ENCODE peak calls at places on chromosomes 11 and 22, in five cellular contexts. One of them, this sample, is unnamed. For H3K9me3 and H3K4me1, the result is how much of the 10 kb centered on the place peaks cover.

GRCh38 chr11:28146123-28146751 is 38.0 kb downstream of the METTL15 start:
- DNase-seq in tibial artery: no peak
- DNase-seq in tibial nerve: no peak
- DNase-seq in SK-N-SH: no peak
- DNase-seq in lower lobe of right lung: no peak
- DNase-seq in this sample: no peak

GRCh38 chr11:119065369-119065768 is 2.2 kb upstream of the VPS11 start:
- DNase-seq in tibial artery: no peak
- DNase-seq in tibial nerve: no peak
- DNase-seq in SK-N-SH: peak
- DNase-seq in lower lobe of right lung: no peak
- DNase-seq in this sample: peak

GRCh38 chr22:41028841-41029240 is 63.6 kb upstream of the EP300 start:
- DNase-seq in lower lobe of right lung: no peak
- DNase-seq in tibial nerve: no peak
- DNase-seq in SK-N-SH: no peak
- DNase-seq in tibial artery: no peak
- DNase-seq in this sample: no peak

GRCh38 chr11:92340839-92341238 is 116.2 kb downstream of the FAT3 start:
- DNase-seq in lower lobe of right lung: no peak
- DNase-seq in tibial artery: no peak
- DNase-seq in tibial nerve: no peak
- DNase-seq in SK-N-SH: peak
- DNase-seq in this sample: no peak

GRCh38 chr11:35272391-35272821 is 133.4 kb downstream of the CD44 start:
- DNase-seq in lower lobe of right lung: no peak
- DNase-seq in tibial artery: no peak
- DNase-seq in tibial nerve: no peak
- DNase-seq in SK-N-SH: no peak
- DNase-seq in this sample: no peak

GRCh38 chr22:22721681-22722309 is 77.4 kb downstream of the GGTLC2 start:
- DNase-seq in lower lobe of right lung: peak
- DNase-seq in tibial artery: no peak
- DNase-seq in tibial nerve: no peak
- DNase-seq in SK-N-SH: no peak
- DNase-seq in this sample: no peak

GRCh38 chr11:71252782-71253730 is 679 bp upstream of the SHANK2 start:
- DNase-seq in tibial nerve: no peak
- DNase-seq in lower lobe of right lung: peak
- DNase-seq in tibial artery: no peak
- DNase-seq in SK-N-SH: no peak
- DNase-seq in this sample: no peak

GRCh38 chr11:71420455-71421241 is 27.5 kb downstream of the DHCR7 start:
- DNase-seq in SK-N-SH: peak
- DNase-seq in lower lobe of right lung: no peak
- DNase-seq in tibial nerve: no peak
- DNase-seq in tibial artery: no peak
- DNase-seq in this sample: no peak

GRCh38 chr11:783581-784015 is 6.3 kb downstream of the CEND1 start:
- DNase-seq in lower lobe of right lung: peak
- DNase-seq in SK-N-SH: peak
- DNase-seq in tibial nerve: peak
- DNase-seq in tibial artery: peak
- DNase-seq in this sample: no peak

GRCh38 chr11:70498976-70499801 is 100.9 kb downstream of the CTTN start:
- DNase-seq in tibial nerve: no peak
- DNase-seq in tibial artery: no peak
- DNase-seq in SK-N-SH: no peak
- DNase-seq in lower lobe of right lung: peak
- DNase-seq in this sample: no peak

GRCh38 chr11:73478737-73479347 is 102.6 kb downstream of the RELT start:
- DNase-seq in tibial artery: no peak
- DNase-seq in tibial nerve: no peak
- DNase-seq in SK-N-SH: peak
- DNase-seq in lower lobe of right lung: no peak
- DNase-seq in this sample: no peak

GRCh38 chr11:92272651-92273050 is 48.0 kb downstream of the FAT3 start:
- DNase-seq in lower lobe of right lung: no peak
- DNase-seq in tibial artery: no peak
- DNase-seq in SK-N-SH: no peak
- DNase-seq in tibial nerve: no peak
- DNase-seq in this sample: no peak

GRCh38 chr22:27157090-27157489 is 499.7 kb downstream of the MIAT start:
- DNase-seq in tibial nerve: no peak
- DNase-seq in tibial artery: no peak
- DNase-seq in SK-N-SH: no peak
- DNase-seq in lower lobe of right lung: no peak
- DNase-seq in this sample: no peak

GRCh38 chr22:31719850-31720471 is 30.0 kb downstream of the PRR14L start:
- DNase-seq in SK-N-SH: no peak
- DNase-seq in tibial artery: no peak
- DNase-seq in tibial nerve: no peak
- DNase-seq in lower lobe of right lung: no peak
- DNase-seq in this sample: no peak

DNA sequence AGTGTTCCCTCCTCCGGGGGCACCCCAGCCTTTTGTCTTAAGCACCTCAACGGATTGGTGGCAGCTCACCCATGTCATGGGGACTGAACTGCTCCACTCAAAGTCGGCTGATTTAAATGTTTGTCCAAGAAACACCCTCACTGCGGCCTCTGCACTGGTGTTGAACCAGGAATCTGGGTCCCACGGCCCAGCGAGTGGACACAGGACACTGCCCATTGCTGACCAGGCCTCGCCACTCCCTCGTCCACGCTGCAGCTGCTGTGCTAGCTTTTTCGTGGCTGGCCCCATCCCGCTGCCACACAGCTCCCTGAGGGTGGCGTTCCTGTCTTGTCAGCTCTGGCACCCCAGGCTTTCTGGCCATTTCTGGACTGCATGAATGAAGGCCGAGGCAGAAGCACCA is 646.2 kb downstream of the BRD1 start:
- DNase-seq in SK-N-SH: no peak
- DNase-seq in lower lobe of right lung: peak
- DNase-seq in tibial artery: no peak
- DNase-seq in tibial nerve: no peak
- DNase-seq in this sample: no peak
- H3K9me3 ChIP-seq in SK-N-SH: under half
- H3K9me3 ChIP-seq in lower lobe of right lung: under half
- H3K9me3 ChIP-seq in tibial artery: under half
- H3K9me3 ChIP-seq in tibial nerve: under half
- H3K9me3 ChIP-seq in this sample: under half

DNA sequence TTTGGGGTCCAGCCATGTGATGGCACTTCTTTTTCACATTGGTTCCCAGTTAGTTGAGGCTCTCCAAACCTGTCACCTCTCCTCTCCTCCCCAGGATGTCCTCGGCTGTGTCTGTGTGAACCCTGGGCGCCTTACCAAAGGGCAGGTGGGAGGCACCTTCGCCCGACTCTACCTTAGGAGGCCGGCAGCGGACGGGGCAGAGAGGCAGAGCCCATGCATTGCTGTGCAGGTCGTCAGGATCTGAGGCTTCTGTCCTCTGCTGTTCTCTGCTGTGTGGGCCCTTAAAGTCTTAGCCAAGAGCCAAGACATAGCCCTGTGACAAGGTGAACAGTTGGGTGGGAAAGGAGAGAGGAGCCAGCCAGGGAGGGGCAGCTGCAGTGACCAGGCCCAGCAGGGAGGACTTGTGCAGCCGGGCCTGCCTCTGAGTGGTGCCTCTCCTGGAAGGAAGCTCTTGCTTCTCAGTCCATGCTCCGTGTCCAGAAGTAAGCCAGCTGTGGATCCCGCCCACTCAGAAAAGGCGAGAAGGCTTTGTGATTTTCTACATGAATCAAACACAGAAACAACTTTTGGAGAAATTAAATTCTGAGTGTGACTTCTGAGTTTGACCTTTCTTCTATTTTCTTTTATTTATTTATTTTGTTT is 17.5 kb upstream of the CDC42EP2 start:
- DNase-seq in SK-N-SH: no peak
- DNase-seq in lower lobe of right lung: no peak
- DNase-seq in tibial artery: no peak
- DNase-seq in tibial nerve: no peak
- DNase-seq in this sample: no peak
- H3K4me1 ChIP-seq in SK-N-SH: under half
- H3K4me1 ChIP-seq in lower lobe of right lung: half or more
- H3K4me1 ChIP-seq in tibial artery: under half
- H3K4me1 ChIP-seq in tibial nerve: under half
- H3K4me1 ChIP-seq in this sample: under half

DNA sequence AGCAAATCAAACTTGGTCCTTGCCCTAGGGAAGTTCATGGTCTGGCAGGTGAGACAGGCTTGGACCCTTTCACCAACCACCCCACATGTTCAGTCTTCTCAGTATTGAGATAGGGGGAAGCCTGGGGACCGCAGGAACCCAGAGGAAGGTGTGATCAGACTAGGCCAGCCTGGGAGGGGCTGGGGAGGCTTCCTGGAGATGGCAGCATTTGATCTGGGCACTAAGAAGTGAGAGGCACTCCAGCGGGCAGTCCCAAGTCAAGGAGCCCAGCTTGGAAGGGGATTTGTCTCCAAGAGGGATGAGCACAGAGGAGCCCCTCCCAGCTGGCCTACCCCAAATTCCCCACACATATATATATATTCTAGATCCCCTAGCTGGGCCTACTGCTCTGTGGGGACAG is 5.4 kb downstream of the LRRC32 start:
- DNase-seq in SK-N-SH: peak
- DNase-seq in tibial nerve: no peak
- DNase-seq in lower lobe of right lung: no peak
- DNase-seq in tibial artery: peak
- DNase-seq in this sample: no peak
- H3K27ac ChIP-seq in SK-N-SH: no peak
- H3K27ac ChIP-seq in tibial nerve: no peak
- H3K27ac ChIP-seq in lower lobe of right lung: peak
- H3K27ac ChIP-seq in tibial artery: peak
- H3K27ac ChIP-seq in this sample: no peak

GRCh38 chr22:49956914-49957825 is 3.4 kb upstream of the PIM3 start:
- DNase-seq in tibial nerve: no peak
- DNase-seq in tibial artery: no peak
- DNase-seq in lower lobe of right lung: no peak
- DNase-seq in SK-N-SH: no peak
- DNase-seq in this sample: no peak
- H3K9me3 ChIP-seq in tibial nerve: under half
- H3K9me3 ChIP-seq in tibial artery: under half
- H3K9me3 ChIP-seq in lower lobe of right lung: under half
- H3K9me3 ChIP-seq in SK-N-SH: under half
- H3K9me3 ChIP-seq in this sample: under half

DNA sequence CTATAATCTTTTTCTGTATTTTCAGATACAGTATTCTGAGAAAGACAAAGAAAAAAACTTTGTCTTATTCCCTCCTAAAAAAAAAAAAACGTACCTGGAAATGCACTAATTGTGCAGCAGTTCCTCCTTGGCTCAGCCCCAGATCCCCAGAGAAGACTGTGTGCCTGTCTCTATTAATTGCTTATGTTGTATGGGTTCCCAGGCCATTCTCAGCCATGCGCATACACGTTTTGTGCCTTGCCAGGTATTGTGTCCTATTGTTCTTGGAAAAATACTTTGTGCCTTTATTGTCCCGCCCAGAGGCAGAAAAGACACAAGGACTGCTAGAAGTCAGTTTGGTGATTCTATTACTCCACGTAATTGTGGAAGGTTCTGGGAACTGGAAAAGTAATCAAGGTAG is 91.2 kb downstream of the PIWIL4 start:
- DNase-seq in SK-N-SH: no peak
- DNase-seq in tibial artery: no peak
- DNase-seq in tibial nerve: no peak
- DNase-seq in lower lobe of right lung: no peak
- DNase-seq in this sample: no peak
- H3K4me1 ChIP-seq in SK-N-SH: under half
- H3K4me1 ChIP-seq in tibial artery: under half
- H3K4me1 ChIP-seq in tibial nerve: under half
- H3K4me1 ChIP-seq in lower lobe of right lung: under half
- H3K4me1 ChIP-seq in this sample: under half

DNA sequence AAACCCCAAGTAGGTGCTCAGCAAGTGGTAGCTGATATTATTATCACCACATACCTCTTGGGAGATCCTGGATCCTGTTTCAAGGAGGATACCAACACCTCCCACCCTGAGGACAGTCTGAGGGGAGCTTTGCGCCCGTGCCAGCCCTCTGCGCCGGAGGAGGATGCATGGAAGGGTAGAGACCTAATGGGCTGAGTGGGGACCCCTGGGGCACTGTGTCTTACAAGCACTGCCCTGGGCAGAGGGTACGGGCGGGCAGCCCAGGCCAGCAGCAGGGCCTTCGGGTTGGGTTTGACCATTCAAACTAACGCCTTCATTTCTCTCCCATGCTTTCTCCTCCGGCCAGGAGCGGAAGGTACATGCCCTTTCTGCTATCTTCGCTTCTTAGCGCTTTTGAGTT is 26.3 kb downstream of the MYBPC3 start:
- DNase-seq in tibial nerve: no peak
- DNase-seq in tibial artery: no peak
- DNase-seq in lower lobe of right lung: peak
- DNase-seq in SK-N-SH: peak
- DNase-seq in this sample: no peak
- H3K27ac ChIP-seq in tibial nerve: no peak
- H3K27ac ChIP-seq in tibial artery: no peak
- H3K27ac ChIP-seq in lower lobe of right lung: no peak
- H3K27ac ChIP-seq in SK-N-SH: no peak
- H3K27ac ChIP-seq in this sample: no peak

GRCh38 chr22:47202819-47203553 is 440.5 kb downstream of the TBC1D22A start:
- DNase-seq in tibial artery: no peak
- DNase-seq in tibial nerve: no peak
- DNase-seq in SK-N-SH: no peak
- DNase-seq in lower lobe of right lung: no peak
- DNase-seq in this sample: no peak
- H3K9me3 ChIP-seq in tibial artery: under half
- H3K9me3 ChIP-seq in tibial nerve: under half
- H3K9me3 ChIP-seq in SK-N-SH: under half
- H3K9me3 ChIP-seq in lower lobe of right lung: under half
- H3K9me3 ChIP-seq in this sample: under half